ENCODE peak calls at places on chromosome 6, in seven cellular contexts. One of them, this sample, is unnamed.

GRCh38 chr6:46466570-46466969 is 24.7 kb downstream of the RCAN2 start:
- DNase-seq in ACHN: no peak
- DNase-seq in GF-D8: no peak
- DNase-seq in hippocampal formation: no peak
- DNase-seq in AG20443: no peak
- DNase-seq in iPS-NIHi11: no peak
- DNase-seq in activated CD4-positive, alpha-beta T cell treated with anti-CD3 and anti-CD28 coated beads, Interleukin-2, amount 50 U/mL, for 1 hour: no peak
- DNase-seq in this sample: no peak

GRCh38 chr6:138692058-138692977 is 81.3 kb upstream of the CCDC28A start:
- DNase-seq in iPS-NIHi11: peak
- DNase-seq in AG20443: peak
- DNase-seq in GF-D8: no peak
- DNase-seq in activated CD4-positive, alpha-beta T cell treated with anti-CD3 and anti-CD28 coated beads, Interleukin-2, amount 50 U/mL, for 1 hour: peak
- DNase-seq in ACHN: peak
- DNase-seq in hippocampal formation: peak
- DNase-seq in this sample: peak

GRCh38 chr6:37516920-37517405 is 17.3 kb upstream of the CCDC167 start:
- DNase-seq in ACHN: no peak
- DNase-seq in iPS-NIHi11: no peak
- DNase-seq in AG20443: peak
- DNase-seq in activated CD4-positive, alpha-beta T cell treated with anti-CD3 and anti-CD28 coated beads, Interleukin-2, amount 50 U/mL, for 1 hour: no peak
- DNase-seq in GF-D8: no peak
- DNase-seq in hippocampal formation: no peak
- DNase-seq in this sample: no peak

GRCh38 chr6:17311595-17312311 is 30.6 kb downstream of the RBM24 start:
- DNase-seq in AG20443: peak
- DNase-seq in hippocampal formation: no peak
- DNase-seq in activated CD4-positive, alpha-beta T cell treated with anti-CD3 and anti-CD28 coated beads, Interleukin-2, amount 50 U/mL, for 1 hour: no peak
- DNase-seq in ACHN: no peak
- DNase-seq in iPS-NIHi11: no peak
- DNase-seq in GF-D8: no peak
- DNase-seq in this sample: no peak

GRCh38 chr6:11393713-11394627 is 143.6 kb upstream of the TMEM170B start:
- DNase-seq in iPS-NIHi11: no peak
- DNase-seq in AG20443: peak
- DNase-seq in activated CD4-positive, alpha-beta T cell treated with anti-CD3 and anti-CD28 coated beads, Interleukin-2, amount 50 U/mL, for 1 hour: no peak
- DNase-seq in ACHN: peak
- DNase-seq in GF-D8: no peak
- DNase-seq in hippocampal formation: no peak
- DNase-seq in this sample: no peak

GRCh38 chr6:309947-310346 is 17.7 kb downstream of the DUSP22 start:
- DNase-seq in ACHN: no peak
- DNase-seq in GF-D8: no peak
- DNase-seq in iPS-NIHi11: no peak
- DNase-seq in activated CD4-positive, alpha-beta T cell treated with anti-CD3 and anti-CD28 coated beads, Interleukin-2, amount 50 U/mL, for 1 hour: no peak
- DNase-seq in hippocampal formation: no peak
- DNase-seq in AG20443: no peak
- DNase-seq in this sample: no peak

GRCh38 chr6:158268361-158269147 is 43.7 kb upstream of the TULP4 start:
- DNase-seq in AG20443: no peak
- DNase-seq in activated CD4-positive, alpha-beta T cell treated with anti-CD3 and anti-CD28 coated beads, Interleukin-2, amount 50 U/mL, for 1 hour: no peak
- DNase-seq in iPS-NIHi11: no peak
- DNase-seq in ACHN: no peak
- DNase-seq in GF-D8: no peak
- DNase-seq in hippocampal formation: no peak
- DNase-seq in this sample: no peak

GRCh38 chr6:961407-961930 is 268.5 kb upstream of the EXOC2 start:
- DNase-seq in GF-D8: no peak
- DNase-seq in ACHN: no peak
- DNase-seq in AG20443: no peak
- DNase-seq in iPS-NIHi11: no peak
- DNase-seq in activated CD4-positive, alpha-beta T cell treated with anti-CD3 and anti-CD28 coated beads, Interleukin-2, amount 50 U/mL, for 1 hour: no peak
- DNase-seq in hippocampal formation: no peak
- DNase-seq in this sample: no peak

GRCh38 chr6:130150906-130151305 is 71.8 kb downstream of the SAMD3 start:
- DNase-seq in ACHN: no peak
- DNase-seq in GF-D8: no peak
- DNase-seq in AG20443: no peak
- DNase-seq in hippocampal formation: no peak
- DNase-seq in activated CD4-positive, alpha-beta T cell treated with anti-CD3 and anti-CD28 coated beads, Interleukin-2, amount 50 U/mL, for 1 hour: no peak
- DNase-seq in iPS-NIHi11: no peak
- DNase-seq in this sample: no peak

GRCh38 chr6:130843575-130844320 is 16.5 kb downstream of the SMLR1 start:
- DNase-seq in ACHN: peak
- DNase-seq in GF-D8: no peak
- DNase-seq in hippocampal formation: no peak
- DNase-seq in AG20443: peak
- DNase-seq in iPS-NIHi11: peak
- DNase-seq in activated CD4-positive, alpha-beta T cell treated with anti-CD3 and anti-CD28 coated beads, Interleukin-2, amount 50 U/mL, for 1 hour: no peak
- DNase-seq in this sample: no peak

GRCh38 chr6:134512946-134513345 is 195.0 kb upstream of the SGK1 start:
- DNase-seq in ACHN: no peak
- DNase-seq in AG20443: no peak
- DNase-seq in activated CD4-positive, alpha-beta T cell treated with anti-CD3 and anti-CD28 coated beads, Interleukin-2, amount 50 U/mL, for 1 hour: no peak
- DNase-seq in GF-D8: no peak
- DNase-seq in hippocampal formation: peak
- DNase-seq in iPS-NIHi11: no peak
- DNase-seq in this sample: no peak

GRCh38 chr6:55445648-55446204 is 118.5 kb downstream of the GFRAL start:
- DNase-seq in GF-D8: no peak
- DNase-seq in ACHN: peak
- DNase-seq in activated CD4-positive, alpha-beta T cell treated with anti-CD3 and anti-CD28 coated beads, Interleukin-2, amount 50 U/mL, for 1 hour: no peak
- DNase-seq in iPS-NIHi11: peak
- DNase-seq in hippocampal formation: no peak
- DNase-seq in AG20443: peak
- DNase-seq in this sample: no peak

GRCh38 chr6:48826884-48827701 is 636.0 kb downstream of the MMUT start:
- DNase-seq in GF-D8: no peak
- DNase-seq in ACHN: peak
- DNase-seq in AG20443: peak
- DNase-seq in activated CD4-positive, alpha-beta T cell treated with anti-CD3 and anti-CD28 coated beads, Interleukin-2, amount 50 U/mL, for 1 hour: no peak
- DNase-seq in iPS-NIHi11: no peak
- DNase-seq in hippocampal formation: no peak
- DNase-seq in this sample: peak

GRCh38 chr6:121223212-121223611 is 111.1 kb downstream of the TBC1D32 start:
- DNase-seq in hippocampal formation: no peak
- DNase-seq in GF-D8: no peak
- DNase-seq in iPS-NIHi11: no peak
- DNase-seq in ACHN: no peak
- DNase-seq in activated CD4-positive, alpha-beta T cell treated with anti-CD3 and anti-CD28 coated beads, Interleukin-2, amount 50 U/mL, for 1 hour: no peak
- DNase-seq in AG20443: no peak
- DNase-seq in this sample: no peak

GRCh38 chr6:132401120-132401940 is at the start of gene MOXD1:
- DNase-seq in activated CD4-positive, alpha-beta T cell treated with anti-CD3 and anti-CD28 coated beads, Interleukin-2, amount 50 U/mL, for 1 hour: no peak
- DNase-seq in GF-D8: no peak
- DNase-seq in iPS-NIHi11: peak
- DNase-seq in hippocampal formation: peak
- DNase-seq in ACHN: peak
- DNase-seq in AG20443: peak
- DNase-seq in this sample: no peak

GRCh38 chr6:159279790-159280277 is 110.6 kb downstream of the FNDC1 start:
- DNase-seq in iPS-NIHi11: peak
- DNase-seq in AG20443: no peak
- DNase-seq in activated CD4-positive, alpha-beta T cell treated with anti-CD3 and anti-CD28 coated beads, Interleukin-2, amount 50 U/mL, for 1 hour: no peak
- DNase-seq in hippocampal formation: no peak
- DNase-seq in GF-D8: no peak
- DNase-seq in ACHN: no peak
- DNase-seq in this sample: no peak

GRCh38 chr6:11270030-11271027 is 37.9 kb upstream of the NEDD9 start:
- DNase-seq in iPS-NIHi11: no peak
- DNase-seq in ACHN: no peak
- DNase-seq in AG20443: no peak
- DNase-seq in activated CD4-positive, alpha-beta T cell treated with anti-CD3 and anti-CD28 coated beads, Interleukin-2, amount 50 U/mL, for 1 hour: no peak
- DNase-seq in hippocampal formation: no peak
- DNase-seq in GF-D8: no peak
- DNase-seq in this sample: no peak

GRCh38 chr6:89944181-89944755 is 50.0 kb downstream of the GJA10 start:
- DNase-seq in GF-D8: no peak
- DNase-seq in hippocampal formation: no peak
- DNase-seq in iPS-NIHi11: no peak
- DNase-seq in activated CD4-positive, alpha-beta T cell treated with anti-CD3 and anti-CD28 coated beads, Interleukin-2, amount 50 U/mL, for 1 hour: no peak
- DNase-seq in AG20443: no peak
- DNase-seq in ACHN: no peak
- DNase-seq in this sample: no peak

GRCh38 chr6:124714728-124715127 is 247.5 kb upstream of the RNF217 start:
- DNase-seq in iPS-NIHi11: no peak
- DNase-seq in ACHN: no peak
- DNase-seq in hippocampal formation: no peak
- DNase-seq in GF-D8: no peak
- DNase-seq in AG20443: no peak
- DNase-seq in activated CD4-positive, alpha-beta T cell treated with anti-CD3 and anti-CD28 coated beads, Interleukin-2, amount 50 U/mL, for 1 hour: no peak
- DNase-seq in this sample: no peak

GRCh38 chr6:133577851-133578250 is 311.1 kb upstream of the TCF21 start:
- DNase-seq in hippocampal formation: no peak
- DNase-seq in iPS-NIHi11: no peak
- DNase-seq in GF-D8: no peak
- DNase-seq in ACHN: no peak
- DNase-seq in AG20443: no peak
- DNase-seq in activated CD4-positive, alpha-beta T cell treated with anti-CD3 and anti-CD28 coated beads, Interleukin-2, amount 50 U/mL, for 1 hour: no peak
- DNase-seq in this sample: no peak

GRCh38 chr6:152426276-152426675 is 210.9 kb downstream of the SYNE1 start:
- DNase-seq in hippocampal formation: no peak
- DNase-seq in ACHN: peak
- DNase-seq in iPS-NIHi11: no peak
- DNase-seq in activated CD4-positive, alpha-beta T cell treated with anti-CD3 and anti-CD28 coated beads, Interleukin-2, amount 50 U/mL, for 1 hour: no peak
- DNase-seq in AG20443: no peak
- DNase-seq in GF-D8: no peak
- DNase-seq in this sample: no peak

GRCh38 chr6:30542404-30542725 is 13.9 kb downstream of the GNL1 start:
- DNase-seq in AG20443: no peak
- DNase-seq in activated CD4-positive, alpha-beta T cell treated with anti-CD3 and anti-CD28 coated beads, Interleukin-2, amount 50 U/mL, for 1 hour: peak
- DNase-seq in hippocampal formation: no peak
- DNase-seq in GF-D8: no peak
- DNase-seq in ACHN: no peak
- DNase-seq in iPS-NIHi11: no peak
- DNase-seq in this sample: no peak

GRCh38 chr6:77565370-77565769 is 87.5 kb upstream of the MEI4 start:
- DNase-seq in iPS-NIHi11: no peak
- DNase-seq in ACHN: no peak
- DNase-seq in AG20443: no peak
- DNase-seq in hippocampal formation: no peak
- DNase-seq in activated CD4-positive, alpha-beta T cell treated with anti-CD3 and anti-CD28 coated beads, Interleukin-2, amount 50 U/mL, for 1 hour: no peak
- DNase-seq in GF-D8: no peak
- DNase-seq in this sample: no peak

GRCh38 chr6:45930419-45931059 is 85.1 kb downstream of the CLIC5 start:
- DNase-seq in AG20443: peak
- DNase-seq in ACHN: peak
- DNase-seq in GF-D8: no peak
- DNase-seq in iPS-NIHi11: peak
- DNase-seq in hippocampal formation: peak
- DNase-seq in activated CD4-positive, alpha-beta T cell treated with anti-CD3 and anti-CD28 coated beads, Interleukin-2, amount 50 U/mL, for 1 hour: peak
- DNase-seq in this sample: no peak

GRCh38 chr6:17865243-17865642 is 122.2 kb downstream of the KIF13A start:
- DNase-seq in GF-D8: no peak
- DNase-seq in activated CD4-positive, alpha-beta T cell treated with anti-CD3 and anti-CD28 coated beads, Interleukin-2, amount 50 U/mL, for 1 hour: no peak
- DNase-seq in AG20443: no peak
- DNase-seq in iPS-NIHi11: no peak
- DNase-seq in hippocampal formation: peak
- DNase-seq in ACHN: peak
- DNase-seq in this sample: no peak

GRCh38 chr6:115551510-115551909 is 509.2 kb downstream of the FRK start:
- DNase-seq in AG20443: no peak
- DNase-seq in hippocampal formation: peak
- DNase-seq in ACHN: no peak
- DNase-seq in GF-D8: no peak
- DNase-seq in iPS-NIHi11: no peak
- DNase-seq in activated CD4-positive, alpha-beta T cell treated with anti-CD3 and anti-CD28 coated beads, Interleukin-2, amount 50 U/mL, for 1 hour: no peak
- DNase-seq in this sample: no peak

GRCh38 chr6:18359237-18359885 is 27.8 kb upstream of the RNF144B start:
- DNase-seq in activated CD4-positive, alpha-beta T cell treated with anti-CD3 and anti-CD28 coated beads, Interleukin-2, amount 50 U/mL, for 1 hour: no peak
- DNase-seq in AG20443: no peak
- DNase-seq in hippocampal formation: no peak
- DNase-seq in iPS-NIHi11: no peak
- DNase-seq in GF-D8: no peak
- DNase-seq in ACHN: no peak
- DNase-seq in this sample: no peak

GRCh38 chr6:136549359-136550044 is 720 bp downstream of the MAP7 start:
- DNase-seq in hippocampal formation: peak
- DNase-seq in GF-D8: no peak
- DNase-seq in iPS-NIHi11: peak
- DNase-seq in ACHN: peak
- DNase-seq in AG20443: peak
- DNase-seq in activated CD4-positive, alpha-beta T cell treated with anti-CD3 and anti-CD28 coated beads, Interleukin-2, amount 50 U/mL, for 1 hour: no peak
- DNase-seq in this sample: no peak

GRCh38 chr6:20744911-20745557 is 210.8 kb downstream of the CDKAL1 start:
- DNase-seq in iPS-NIHi11: no peak
- DNase-seq in hippocampal formation: no peak
- DNase-seq in GF-D8: no peak
- DNase-seq in activated CD4-positive, alpha-beta T cell treated with anti-CD3 and anti-CD28 coated beads, Interleukin-2, amount 50 U/mL, for 1 hour: no peak
- DNase-seq in ACHN: no peak
- DNase-seq in AG20443: no peak
- DNase-seq in this sample: no peak

This sample was measured in coronary artery.